ENCODE peak calls at places on chromosomes 7 and 10, in eight cellular contexts. L is fibroblast of mammary gland, M is neural progenitor cell, V is transverse colon, S is GM12865, Z is uterus, D is left ventricle myocardium inferior, Q is GM23338. R is an unnamed sample.

GRCh38 chr10:74419491-74420466 is 268.8 kb downstream of the ADK start:
- DNase-seq in V (peak), Q (peak), Z (peak), L (peak), S (peak), M (peak), D (no peak), R (peak)

GRCh38 chr10:73897693-73898092 is 13.2 kb upstream of the PLAU start:
- DNase-seq in S (no peak), Z (no peak), M (no peak), Q (no peak), L (no peak), D (no peak), V (no peak), R (no peak)

GRCh38 chr10:108598320-108598695 is 1325.0 kb downstream of the XPNPEP1 start:
- DNase-seq in M (no peak), Q (peak), Z (no peak), S (no peak), D (no peak), L (no peak), V (no peak), R (no peak)

GRCh38 chr10:27779462-27779861 is 33.8 kb upstream of the MKX start:
- DNase-seq in V (no peak), D (no peak), Q (no peak), M (no peak), Z (no peak), L (peak), S (no peak), R (no peak)

GRCh38 chr7:104894998-104895850 is 118.8 kb upstream of the KMT2E start:
- DNase-seq in L (no peak), S (peak), Q (no peak), D (no peak), Z (no peak), M (no peak), V (no peak), R (no peak)

GRCh38 chr7:34453150-34453549 is 204.9 kb upstream of the NPSR1 start:
- DNase-seq in M (no peak), D (no peak), Z (no peak), L (peak), S (no peak), Q (no peak), V (no peak), R (no peak)

GRCh38 chr7:105173586-105173985 is 159.6 kb downstream of the KMT2E start:
- DNase-seq in D (no peak), S (no peak), V (no peak), M (no peak), Z (no peak), Q (no peak), L (no peak), R (no peak)

GRCh38 chr7:90596745-90597526 is 815 bp downstream of the CDK14 start:
- DNase-seq in V (no peak), D (no peak), S (peak), Q (peak), Z (no peak), L (peak), M (peak), R (peak)

GRCh38 chr7:30906014-30906413 is 5.6 kb upstream of the AQP1 start:
- DNase-seq in V (peak), L (no peak), M (no peak), Z (no peak), Q (no peak), D (no peak), S (no peak), R (no peak)

GRCh38 chr7:28575241-28575643 is 162.9 kb downstream of the CREB5 start:
- DNase-seq in M (no peak), L (peak), D (no peak), V (no peak), S (no peak), Q (no peak), Z (no peak), R (no peak)

GRCh38 chr7:46652317-46652716 is 731.2 kb upstream of the IGFBP3 start:
- DNase-seq in D (no peak), Q (no peak), M (no peak), S (peak), Z (no peak), L (no peak), V (no peak), R (no peak)

GRCh38 chr7:107103369-107103768 is 58.9 kb downstream of the PRKAR2B start:
- DNase-seq in L (no peak), Q (no peak), M (no peak), V (no peak), Z (no peak), D (no peak), S (no peak), R (no peak)

GRCh38 chr7:127150543-127150942 is 102.2 kb downstream of the GRM8 start:
- DNase-seq in M (peak), L (no peak), Z (no peak), Q (peak), V (no peak), D (no peak), S (no peak), R (no peak)
- TF ChIP-seq CTCF in M (peak), L (no peak), Z (no peak), Q (peak), V (no peak), D (no peak), S (no peak), R (no peak)

DNA sequence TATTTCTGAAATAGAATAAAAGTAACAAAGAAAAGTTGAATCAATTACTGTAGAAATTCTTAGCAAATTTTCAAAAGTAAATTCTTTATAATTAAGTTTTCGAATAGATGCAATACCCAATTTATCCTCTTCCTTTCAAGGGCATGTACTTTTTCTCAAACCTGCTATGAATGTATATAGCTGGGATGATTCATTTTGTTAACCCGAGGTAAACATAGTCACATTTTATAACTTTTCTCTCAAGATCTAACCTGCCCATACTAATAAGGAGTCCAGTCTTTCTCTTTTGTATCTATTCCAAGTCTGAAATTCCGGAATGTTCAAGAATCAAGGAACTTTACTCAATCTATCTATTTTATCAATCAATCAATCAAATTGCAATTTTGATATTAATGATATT is 1072.9 kb downstream of the REEP3 start:
- DNase-seq in S (no peak), Z (no peak), D (no peak), M (no peak), Q (no peak), L (no peak), V (no peak), R (no peak)
- TF ChIP-seq CTCF in S (no peak), Z (no peak), D (no peak), M (no peak), Q (no peak), L (no peak), V (no peak), R (no peak)

GRCh38 chr7:66837007-66837406 is 84.0 kb upstream of the TMEM248 start:
- DNase-seq in Q (peak), M (peak), D (no peak), S (peak), L (peak), V (peak), Z (no peak), R (peak)
- TF ChIP-seq CTCF in Q (peak), M (peak), D (no peak), S (peak), L (peak), V (peak), Z (no peak), R (peak)

GRCh38 chr7:95367606-95368005 is 28.6 kb downstream of the PON3 start:
- DNase-seq in L (no peak), V (no peak), S (no peak), D (no peak), Z (no peak), M (no peak), Q (no peak), R (no peak)

GRCh38 chr7:95375591-95376294 is 20.4 kb downstream of the PON3 start:
- DNase-seq in Z (no peak), Q (no peak), D (no peak), M (no peak), V (no peak), S (no peak), L (no peak), R (no peak)

GRCh38 chr7:95376632-95377380 is 19.4 kb downstream of the PON3 start:
- DNase-seq in S (no peak), Z (no peak), Q (no peak), L (no peak), M (peak), D (no peak), V (no peak), R (no peak)

GRCh38 chr7:95373323-95373722 is 22.9 kb downstream of the PON3 start:
- DNase-seq in L (no peak), D (no peak), Q (no peak), Z (no peak), S (no peak), V (no peak), M (no peak), R (no peak)
- TF ChIP-seq CTCF in L (peak), D (no peak), Q (peak), Z (no peak), S (no peak), V (no peak), M (peak), R (no peak)

GRCh38 chr10:100878291-100878910 is 34.4 kb upstream of the SLF2 start:
- DNase-seq in D (peak), V (peak), Z (peak), L (peak), M (peak), Q (peak), S (peak), R (peak)
- TF ChIP-seq CTCF in D (peak), V (peak), Z (peak), L (peak), M (peak), Q (peak), S (peak), R (peak)

DNA sequence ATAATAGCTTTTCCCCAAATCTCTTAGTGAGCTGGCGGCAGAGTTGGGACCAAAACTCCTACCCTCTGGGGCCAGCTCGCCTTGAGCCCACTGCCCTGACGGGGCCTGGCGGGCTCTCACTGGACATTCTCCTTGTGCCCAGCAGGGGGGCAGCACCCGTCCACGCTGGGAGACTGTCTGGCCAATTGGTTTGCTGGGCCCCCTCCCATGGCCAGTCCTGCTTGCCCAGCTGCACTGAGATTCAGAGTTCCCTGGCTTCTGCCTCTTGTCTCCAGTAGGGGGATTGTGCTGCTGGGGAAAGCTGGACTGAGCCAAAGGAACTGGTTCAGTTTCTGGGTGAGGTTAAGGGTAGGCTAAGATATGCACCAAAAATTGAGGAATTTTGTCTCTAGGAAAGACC is 59.8 kb downstream of the RAMP3 start:
- DNase-seq in S (no peak), D (no peak), V (no peak), Q (no peak), Z (no peak), L (peak), M (peak), R (no peak)
- TF ChIP-seq CTCF in S (peak), D (peak), V (peak), Q (no peak), Z (no peak), L (peak), M (peak), R (no peak)

DNA sequence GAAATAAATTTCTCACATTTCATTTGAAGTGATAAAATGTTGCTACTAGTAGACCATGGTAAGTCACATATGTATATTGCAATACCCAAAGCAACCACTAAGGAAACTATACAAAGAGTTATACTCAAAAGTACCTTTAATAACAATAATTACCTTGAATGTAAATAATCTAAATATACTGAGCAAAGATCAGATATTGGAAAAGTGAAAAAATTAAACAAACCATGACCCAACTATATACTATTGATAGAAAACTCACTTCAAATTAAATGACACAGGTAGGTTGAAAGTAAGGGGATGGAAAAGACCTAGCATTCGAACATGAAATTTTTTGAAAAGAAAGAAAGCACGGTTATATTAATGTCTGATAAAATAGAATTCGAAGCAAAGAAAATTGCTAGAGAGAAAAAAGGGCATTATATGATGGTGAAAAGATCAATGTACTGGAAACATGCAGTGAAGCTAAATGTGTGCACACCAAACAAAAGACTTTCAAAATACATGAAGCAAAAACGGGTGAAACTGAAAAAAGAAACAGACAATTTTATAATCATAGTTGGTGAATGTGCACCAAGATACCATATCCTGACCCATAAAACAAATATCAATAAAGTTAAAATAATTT is 29.1 kb downstream of the TFPI2 start:
- DNase-seq in S (no peak), M (no peak), L (no peak), Q (peak), D (no peak), V (no peak), Z (no peak), R (no peak)
- TF ChIP-seq CTCF in S (peak), M (peak), L (peak), Q (no peak), D (peak), V (no peak), Z (no peak), R (peak)

GRCh38 chr7:53684693-53685092 is 649.3 kb downstream of the POM121L12 start:
- DNase-seq in M (no peak), L (no peak), Q (no peak), S (no peak), D (no peak), V (no peak), Z (no peak), R (no peak)
- TF ChIP-seq CTCF in M (no peak), L (no peak), Q (no peak), S (no peak), D (no peak), V (no peak), Z (no peak), R (no peak)

GRCh38 chr10:127815147-127815546 is 77.6 kb downstream of the CLRN3 start:
- DNase-seq in Z (no peak), L (no peak), Q (peak), S (no peak), M (no peak), V (no peak), D (no peak), R (no peak)

DNA sequence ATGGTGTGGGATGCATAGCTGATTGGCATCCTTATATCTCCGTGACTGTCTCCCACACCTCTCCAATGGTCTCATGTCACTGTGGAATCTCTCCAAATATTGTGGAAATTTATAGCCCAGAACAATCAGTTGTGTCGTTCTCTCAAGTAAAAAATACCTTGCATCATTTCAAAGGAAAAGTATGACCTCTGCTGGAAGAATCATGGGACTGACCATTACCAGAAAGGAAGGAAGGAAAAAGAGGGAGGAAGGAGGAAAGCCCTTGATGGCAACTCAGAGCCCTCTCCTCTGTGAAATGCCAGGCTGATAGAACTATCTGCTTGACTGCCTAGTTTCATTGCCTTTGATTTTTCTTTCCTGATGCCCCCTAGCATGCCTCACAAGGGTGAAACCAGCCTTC is 76.3 kb downstream of the FOXI2 start:
- DNase-seq in Q (peak), Z (no peak), M (peak), S (no peak), D (no peak), L (no peak), V (no peak), R (no peak)
- TF ChIP-seq CTCF in Q (peak), Z (peak), M (peak), S (peak), D (peak), L (peak), V (peak), R (peak)

R was measured in glutamatergic neuron.